ENCODE peak calls at places on chromosomes 12 and 14, in six cellular contexts. R is neuronal stem cell, W is H9, B is IMR-90, V is mesenchymal stem cell, K is H1. Q is an unnamed sample.
A peak's percentile ranks its signal among the peaks of the same experiment; 100 is the strongest.

GRCh38 chr12:50647479-50647878 is 116.4 kb upstream of the ATF1 start:
- DNase-seq in K (no peak), R (no peak), W (no peak), V (no peak), B (peak; percentile 37), Q (peak; percentile 77)

GRCh38 chr12:114694436-114695304 is 10.7 kb upstream of the TBX3 start:
- DNase-seq in R (no peak), W (no peak), K (no peak), B (no peak), V (no peak), Q (no peak)

GRCh38 chr12:74408601-74409166 is 129.0 kb upstream of the ATXN7L3B start:
- DNase-seq in K (no peak), B (no peak), R (no peak), W (no peak), V (no peak), Q (no peak)

GRCh38 chr12:89525002-89525823 is 617 bp upstream of the GALNT4 start:
- DNase-seq in W (peak; percentile 71), B (peak; percentile 21), V (peak; percentile 33), R (peak; percentile 46), K (peak; percentile 78), Q (peak; percentile 58)

GRCh38 chr12:89893972-89894706 is 185.5 kb upstream of the ATP2B1 start:
- DNase-seq in K (no peak), B (peak; percentile 47), W (no peak), V (peak; percentile 15), R (no peak), Q (peak; percentile 26)

GRCh38 chr14:76091036-76091435 is 60.7 kb upstream of the GPATCH2L start:
- DNase-seq in W (no peak), R (no peak), K (no peak), B (no peak), V (no peak), Q (peak; percentile 52)

GRCh38 chr12:749871-750270 is 2.5 kb upstream of the WNK1 start:
- DNase-seq in K (no peak), B (no peak), W (no peak), V (no peak), R (no peak), Q (no peak)

GRCh38 chr12:24853588-24853987 is 95.3 kb downstream of the BCAT1 start:
- DNase-seq in B (peak; percentile 87), R (no peak), V (peak; percentile 77), K (no peak), W (no peak), Q (no peak)

GRCh38 chr12:52253391-52254179 is 20.5 kb downstream of the KRT7 start:
- DNase-seq in B (no peak), W (no peak), R (no peak), V (no peak), K (no peak), Q (peak; percentile 57)

GRCh38 chr12:5586201-5586600 is 154.3 kb downstream of the NTF3 start:
- DNase-seq in W (no peak), V (peak; percentile 59), K (no peak), B (peak; percentile 71), R (no peak), Q (peak; percentile 78)
- H2BK120ac ChIP-seq in W (no peak overlapping the region), V (no peak overlapping the region), K (no peak overlapping the region), B (peak overlapping the region; percentile 92), R (no peak overlapping the region), Q (peak overlapping the region; percentile 39)

GRCh38 chr12:111093428-111094142 is 173.2 kb upstream of the MYL2 start:
- DNase-seq in W (no peak), K (no peak), R (no peak), V (no peak), B (no peak), Q (no peak)
- H3K14ac ChIP-seq in W (no peak overlapping the region), K (no peak overlapping the region), R (no peak overlapping the region), V (no peak overlapping the region), B (no peak overlapping the region), Q (no peak overlapping the region)

DNA sequence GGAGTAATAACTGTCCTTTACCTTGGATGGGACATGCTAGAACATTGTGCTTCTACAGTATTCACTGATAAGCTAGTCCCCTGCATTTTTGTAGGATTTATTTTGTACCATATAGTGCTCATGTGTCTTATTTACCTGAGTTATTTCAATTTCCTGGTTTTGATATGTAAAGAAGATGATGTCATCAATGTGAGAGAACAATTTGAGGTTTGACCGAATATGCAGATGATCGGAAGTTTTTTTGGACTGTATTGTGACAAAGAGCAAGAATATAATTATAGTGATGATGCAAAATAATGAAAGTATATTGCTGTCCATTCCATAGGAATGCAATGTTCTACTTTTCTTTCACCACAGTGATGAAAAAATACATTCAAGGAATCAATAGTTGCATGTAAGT is 114.8 kb downstream of the RERGL start:
- DNase-seq in K (no peak), W (no peak), V (no peak), B (no peak), R (no peak), Q (no peak)
- H2AK5ac ChIP-seq in K (no peak overlapping the region), W (no peak overlapping the region), V (no peak overlapping the region), B (no peak overlapping the region), R (no peak overlapping the region), Q (no peak overlapping the region)

GRCh38 chr12:53793221-53793620 is 41.4 kb upstream of the CISTR start:
- DNase-seq in R (no peak), K (no peak), V (no peak), B (no peak), W (no peak), Q (no peak)
- H2BK120ac ChIP-seq in R (no peak overlapping the region), K (no peak overlapping the region), V (no peak overlapping the region), B (no peak overlapping the region), W (no peak overlapping the region), Q (no peak overlapping the region)

DNA sequence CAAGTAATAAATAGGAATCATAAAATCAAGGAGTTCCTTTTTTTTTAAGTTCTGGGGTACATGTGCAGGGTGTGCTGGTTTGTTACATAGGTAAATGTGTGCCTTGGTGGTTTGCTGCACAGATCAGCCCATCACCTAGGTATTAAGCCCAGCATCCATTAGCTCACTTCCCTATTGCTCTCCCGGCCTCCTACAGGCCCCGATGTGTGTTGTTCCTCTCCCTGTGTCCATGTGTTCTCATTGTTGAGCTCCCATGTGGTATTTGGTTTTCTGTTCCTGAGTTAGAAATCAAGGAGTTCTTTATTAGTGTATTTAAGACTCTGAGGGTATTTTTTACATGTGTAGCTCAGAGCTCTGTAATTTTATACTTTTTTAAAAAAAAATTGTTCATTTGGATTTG is 86.0 kb downstream of the SCFD1 start:
- DNase-seq in R (no peak), K (no peak), B (no peak), W (peak; percentile 28), V (no peak), Q (no peak)
- H3K14ac ChIP-seq in R (no peak overlapping the region), K (no peak overlapping the region), B (no peak overlapping the region), W (no peak overlapping the region), V (no peak overlapping the region), Q (no peak overlapping the region)

GRCh38 chr14:71138236-71139057 is 231.2 kb downstream of the PCNX1 start:
- DNase-seq in W (no peak), R (no peak), B (no peak), V (no peak), K (no peak), Q (no peak)
- H2AK5ac ChIP-seq in W (no peak overlapping the region), R (no peak overlapping the region), B (peak overlapping the region; percentile 100), V (no peak overlapping the region), K (no peak overlapping the region), Q (no peak overlapping the region)

GRCh38 chr14:101458536-101459391 is 102.5 kb upstream of the DIO3 start:
- DNase-seq in R (peak; percentile 37), K (peak; percentile 75), W (peak; percentile 52), V (no peak), B (no peak), Q (no peak)
- H2BK120ac ChIP-seq in R (no peak overlapping the region), K (no peak overlapping the region), W (no peak overlapping the region), V (no peak overlapping the region), B (no peak overlapping the region), Q (peak overlapping the region; percentile 88)

DNA sequence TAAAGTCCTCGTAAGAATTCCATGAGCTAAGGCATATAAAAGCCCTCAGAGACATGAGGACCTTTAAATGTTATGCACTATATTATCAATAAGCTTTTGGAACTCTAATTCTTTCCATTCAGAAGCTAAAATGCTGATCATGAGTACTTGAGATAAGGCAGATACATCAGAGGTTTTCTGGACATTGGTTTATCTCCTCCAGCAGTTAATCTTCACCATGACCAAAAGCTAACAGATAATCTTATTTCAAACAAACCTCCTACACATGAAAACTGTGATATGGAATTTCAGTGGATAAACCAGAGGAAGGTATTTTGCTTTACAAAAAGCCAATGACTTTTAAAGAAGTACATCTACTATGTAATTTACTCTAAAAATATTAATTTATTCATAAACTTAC is 97.9 kb upstream of the BBS10 start:
- DNase-seq in W (no peak), R (no peak), K (no peak), B (no peak), V (no peak), Q (no peak)
- H3K14ac ChIP-seq in W (no peak overlapping the region), R (no peak overlapping the region), K (no peak overlapping the region), B (no peak overlapping the region), V (no peak overlapping the region), Q (no peak overlapping the region)

DNA sequence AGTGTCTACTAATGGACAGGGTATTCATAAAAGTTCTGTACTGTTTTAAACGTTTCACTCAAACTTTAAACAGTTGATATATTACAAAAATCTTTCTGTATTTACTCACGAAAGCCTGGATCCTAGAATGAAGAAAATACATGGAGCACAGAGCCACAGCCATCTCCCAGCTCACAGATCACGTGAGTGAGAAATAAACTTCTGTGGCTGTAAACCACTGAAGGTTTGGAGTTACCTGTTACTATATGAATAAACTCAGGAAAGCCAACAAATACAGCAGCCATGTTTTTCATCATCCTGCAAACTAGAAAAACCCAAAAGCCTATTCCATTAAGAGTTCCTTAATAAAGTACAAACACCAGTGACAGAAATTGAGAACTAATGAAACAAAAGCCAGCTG is 867 bp upstream of the TDG start:
- DNase-seq in V (no peak), R (no peak), B (no peak), W (no peak), K (no peak), Q (no peak)
- H2AK5ac ChIP-seq in V (no peak overlapping the region), R (no peak overlapping the region), B (peak overlapping the region; percentile 92), W (no peak overlapping the region), K (no peak overlapping the region), Q (no peak overlapping the region)

GRCh38 chr12:4030938-4031702 is 157.9 kb upstream of the PARP11 start:
- DNase-seq in V (peak; percentile 98), K (peak; percentile 85), W (peak; percentile 99), R (peak; percentile 95), B (peak; percentile 98), Q (peak; percentile 99)

GRCh38 chr12:4027412-4027811 is 154.2 kb upstream of the PARP11 start:
- DNase-seq in R (no peak), V (peak; percentile 38), B (peak; percentile 7), W (no peak), K (no peak), Q (no peak)

GRCh38 chr12:4034926-4035325 is 161.7 kb upstream of the PARP11 start:
- DNase-seq in V (peak; percentile 64), K (no peak), W (no peak), B (peak; percentile 59), R (no peak), Q (no peak)

GRCh38 chr12:4032906-4033628 is 159.9 kb upstream of the PARP11 start:
- DNase-seq in V (peak; percentile 33), W (no peak), B (peak; percentile 32), K (no peak), R (no peak), Q (no peak)

DNA sequence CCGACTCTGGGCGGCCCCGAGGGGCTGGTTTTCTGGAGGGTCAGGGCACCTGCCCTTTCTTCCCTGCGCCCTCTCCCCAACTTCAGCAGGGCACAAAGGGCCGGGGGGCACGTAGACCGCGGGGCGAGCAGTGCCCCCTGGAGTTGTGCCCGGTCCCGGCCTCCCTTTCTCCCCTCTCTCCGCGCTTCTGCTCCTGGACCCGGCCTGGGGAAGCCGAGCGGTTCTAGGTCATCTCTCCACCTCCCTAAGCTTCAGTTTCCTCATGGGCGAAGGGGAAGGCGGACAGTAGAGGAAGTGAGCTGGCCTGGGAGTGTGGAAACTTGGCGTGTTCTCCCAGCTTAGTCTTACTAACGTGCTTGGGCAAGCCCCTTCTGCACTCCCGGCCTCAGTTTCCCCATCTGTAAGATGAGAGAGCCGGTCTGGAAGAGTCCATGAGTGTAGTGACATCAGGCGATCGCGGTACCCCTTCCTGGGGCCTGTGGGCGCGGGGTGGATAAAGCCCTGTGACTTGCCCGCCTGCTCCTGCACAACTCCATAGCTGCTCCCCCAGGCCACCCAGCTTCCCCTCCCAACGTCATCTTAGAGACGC is 158.6 kb upstream of the PARP11 start:
- DNase-seq in W (peak; percentile 53), V (peak; percentile 53), K (no peak), R (no peak), B (peak; percentile 20), Q (peak; percentile 25)
- H2BK120ac ChIP-seq in W (no peak overlapping the region), V (peak overlapping the region; percentile 99), K (peak overlapping the region; percentile 14), R (peak overlapping the region; percentile 82), B (peak overlapping the region; percentile 82), Q (peak overlapping the region; percentile 100)

Q was measured in trophoblast cell.